ENCODE peak calls at places on chromosomes 11 and 22, in seven cellular contexts. U is cardiac muscle cell; B is CD4-positive, CD25-positive, alpha-beta regulatory T cell; D is left ventricle myocardium inferior; I is pancreas; J is GM12878; H is GM23248. M is an unnamed sample.

GRCh38 chr11:61820174-61820573 is 3.4 kb upstream of the FADS1 start:
- DNase-seq in U (no peak), B (no peak), D (no peak), I (no peak), J (no peak), H (peak; percentile 79), M (peak; percentile 88)

GRCh38 chr22:42684462-42685195 is 35.4 kb upstream of the CYB5R3 start:
- DNase-seq in U (peak; percentile 59), B (no peak), D (no peak), I (no peak), J (no peak), H (peak; percentile 56), M (no peak)

GRCh38 chr11:64571410-64572091 is 19.5 kb upstream of the SLC22A12 start:
- DNase-seq in U (peak; percentile 29), B (no peak), D (no peak), I (no peak), J (no peak), H (peak; percentile 58), M (peak; percentile 93)

GRCh38 chr11:65745049-65745448 is 24.5 kb upstream of the RNASEH2C start:
- DNase-seq in U (no peak), B (no peak), D (no peak), I (peak; percentile 53), J (no peak), H (no peak), M (no peak)

GRCh38 chr11:76077575-76078150 is 128.6 kb downstream of the WNT11 start:
- DNase-seq in U (no peak), B (no peak), D (no peak), I (no peak), J (no peak), H (no peak), M (no peak)

GRCh38 chr11:100434821-100435641 is 252.1 kb upstream of the ARHGAP42 start:
- DNase-seq in U (no peak), B (no peak), D (no peak), I (no peak), J (no peak), H (no peak), M (no peak)

GRCh38 chr11:10612217-10612862 is 43.9 kb upstream of the LYVE1 start:
- DNase-seq in U (no peak), B (no peak), D (no peak), I (no peak), J (no peak), H (no peak), M (no peak)

GRCh38 chr11:57237204-57237681 is at the start of gene APLNR:
- DNase-seq in U (peak; percentile 35), B (no peak), D (peak; percentile 21), I (no peak), J (no peak), H (no peak), M (no peak)

GRCh38 chr11:57649826-57650738 is at the start of gene YPEL4:
- DNase-seq in U (peak; percentile 87), B (peak; percentile 63), D (peak; percentile 40), I (no peak), J (no peak), H (peak; percentile 88), M (peak; percentile 62)

GRCh38 chr22:31361743-31362142 is 15.6 kb upstream of the PATZ1 start:
- DNase-seq in U (no peak), B (no peak), D (no peak), I (no peak), J (no peak), H (no peak), M (no peak)

DNA sequence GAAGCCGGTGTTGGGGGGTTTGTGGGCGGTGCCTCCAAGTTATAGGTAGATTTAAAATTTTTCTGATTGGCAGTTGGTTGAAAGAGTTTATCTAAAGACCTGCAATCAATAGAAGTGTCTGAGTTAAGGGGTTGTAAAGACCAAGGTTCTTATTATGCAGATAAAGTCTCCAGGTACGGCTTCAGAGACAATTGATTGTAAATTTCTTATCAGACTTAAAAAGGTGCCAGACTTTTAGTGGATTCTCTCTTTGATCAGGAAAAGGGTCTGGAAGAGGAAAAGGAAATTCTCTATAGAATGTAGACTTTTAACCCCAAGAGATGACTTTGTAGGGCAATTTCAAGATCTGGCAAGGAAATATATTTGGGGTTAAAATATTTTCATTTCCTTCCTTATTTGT is 25.2 kb downstream of the CLMP start:
- DNase-seq in U (no peak), B (no peak), D (no peak), I (no peak), J (no peak), H (no peak), M (no peak)
- H3K9me3 ChIP-seq in U (no peaks in the 10 kb centered on the region), B (no peaks in the 10 kb centered on the region), D (no peaks in the 10 kb centered on the region), I (no peaks in the 10 kb centered on the region), J (no peaks in the 10 kb centered on the region), H (no peaks in the 10 kb centered on the region), M (no peaks in the 10 kb centered on the region)

GRCh38 chr11:88275636-88276035 is 61.9 kb downstream of the CTSC start:
- DNase-seq in U (no peak), B (no peak), D (no peak), I (no peak), J (no peak), H (no peak), M (peak; percentile 53)

GRCh38 chr11:88282789-88283188 is 54.7 kb downstream of the CTSC start:
- DNase-seq in U (no peak), B (no peak), D (no peak), I (no peak), J (no peak), H (no peak), M (no peak)

GRCh38 chr11:88281317-88281712 is 56.2 kb downstream of the CTSC start:
- DNase-seq in U (peak; percentile 26), B (no peak), D (no peak), I (no peak), J (no peak), H (peak; percentile 25), M (no peak)

GRCh38 chr11:88284306-88285057 is 53.1 kb downstream of the CTSC start:
- DNase-seq in U (peak; percentile 60), B (no peak), D (no peak), I (no peak), J (no peak), H (no peak), M (no peak)

DNA sequence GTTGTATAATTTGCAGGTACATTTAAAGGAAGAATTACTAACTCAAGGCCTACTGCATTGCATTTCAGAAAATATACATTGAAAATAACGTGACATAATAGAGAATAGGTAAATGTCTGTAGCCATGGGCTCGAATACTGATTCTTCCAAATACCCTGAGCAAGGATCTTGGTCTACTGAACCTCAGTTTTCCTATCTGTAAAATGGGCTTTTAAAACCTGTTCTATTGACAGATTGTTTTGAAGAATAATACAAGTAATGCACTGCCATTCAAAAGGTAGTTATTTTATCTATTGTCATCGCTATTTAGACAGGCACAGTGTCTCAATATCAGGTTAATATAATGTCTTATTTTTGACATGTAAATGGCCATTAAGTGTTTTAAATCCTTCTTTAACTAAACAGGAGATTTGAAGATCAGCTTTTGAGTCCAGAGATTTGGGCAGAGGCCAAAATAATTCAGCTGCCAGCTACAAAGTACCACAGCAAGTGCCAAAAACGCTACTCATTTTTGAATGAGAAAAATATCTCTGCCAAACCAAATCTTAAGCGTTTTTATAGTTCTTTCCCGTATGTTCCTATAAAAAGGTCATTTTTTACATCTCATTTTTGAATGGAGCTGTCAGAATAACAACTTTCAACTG is 56.7 kb downstream of the CTSC start:
- DNase-seq in U (peak; percentile 56), B (no peak), D (no peak), I (no peak), J (no peak), H (peak; percentile 44), M (no peak)
- H3K9me3 ChIP-seq in U (no peaks in the 10 kb centered on the region), B (no peaks in the 10 kb centered on the region), D (no peaks in the 10 kb centered on the region), I (no peaks in the 10 kb centered on the region), J (no peaks in the 10 kb centered on the region), H (no peaks in the 10 kb centered on the region), M (no peaks in the 10 kb centered on the region)

DNA sequence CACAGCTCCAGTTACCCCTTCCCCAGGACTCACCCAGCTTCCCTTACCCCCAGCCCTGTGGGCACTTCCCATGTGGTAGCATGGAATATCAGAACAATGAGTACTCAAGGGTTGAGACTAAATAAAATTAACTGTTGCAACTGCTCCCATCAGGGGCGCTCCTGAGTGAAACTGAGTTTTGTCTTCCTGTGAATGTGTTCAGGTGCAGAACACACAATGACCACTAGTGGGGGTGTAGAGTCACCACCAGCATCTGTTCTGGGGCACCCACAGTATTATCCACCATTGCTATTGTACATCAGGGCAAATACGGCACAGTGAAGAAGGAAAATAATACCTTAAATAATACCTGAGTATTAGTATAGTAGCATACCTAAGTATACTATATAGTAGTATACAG is 689.7 kb downstream of the TBC1D22A start:
- DNase-seq in U (no peak), B (no peak), D (no peak), I (no peak), J (no peak), H (no peak), M (no peak)
- H3K9me3 ChIP-seq in U (no peaks in the 10 kb centered on the region), B (peaks cover 7% of the 10 kb centered on the region), D (peaks cover 33% of the 10 kb centered on the region), I (no peaks in the 10 kb centered on the region), J (no peaks in the 10 kb centered on the region), H (peaks cover 7% of the 10 kb centered on the region), M (peaks cover 29% of the 10 kb centered on the region)

DNA sequence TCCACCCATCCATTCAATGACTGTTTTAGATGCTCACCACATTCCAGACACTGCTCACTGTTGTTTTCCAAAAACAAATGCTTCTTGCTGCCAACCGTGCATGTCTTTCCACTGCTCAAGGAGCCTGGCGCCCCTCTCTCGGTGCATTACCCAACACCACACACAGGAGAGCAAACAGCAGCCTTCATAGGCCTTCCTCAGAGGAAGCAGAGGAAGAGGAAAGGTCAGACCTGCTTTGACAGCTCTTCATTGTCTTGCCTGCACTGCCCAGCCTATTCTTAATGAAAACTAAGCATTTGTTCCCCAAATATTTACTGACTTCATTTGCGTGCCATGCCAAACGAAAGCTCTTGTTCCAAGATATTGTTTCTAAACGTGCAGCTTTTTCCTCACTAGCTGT is 1129.2 kb downstream of the TBC1D22A start:
- DNase-seq in U (no peak), B (no peak), D (no peak), I (no peak), J (no peak), H (no peak), M (no peak)
- H3K9me3 ChIP-seq in U (no peaks in the 10 kb centered on the region), B (no peaks in the 10 kb centered on the region), D (peaks cover 25% of the 10 kb centered on the region), I (no peaks in the 10 kb centered on the region), J (no peaks in the 10 kb centered on the region), H (no peaks in the 10 kb centered on the region), M (peaks cover 35% of the 10 kb centered on the region)

DNA sequence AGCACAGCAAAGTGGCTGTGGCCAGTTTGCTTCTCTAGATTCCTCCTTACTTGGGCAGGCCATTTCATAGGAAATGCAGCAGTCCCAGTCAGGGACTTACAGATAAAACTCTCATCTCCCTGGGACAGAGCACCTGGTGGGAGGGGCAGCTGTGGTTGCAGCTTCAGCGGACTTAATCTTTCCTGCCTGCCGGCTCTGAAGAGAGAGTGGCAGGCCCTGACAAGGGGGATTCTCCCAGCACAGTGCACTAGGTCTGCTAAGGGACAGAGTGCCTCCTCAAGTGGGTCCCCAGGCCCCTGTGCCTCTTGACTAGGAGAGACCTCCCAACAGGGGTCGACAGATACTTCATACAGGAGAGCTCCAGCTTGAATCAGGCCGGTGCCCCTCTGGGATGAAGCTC is 1649.1 kb downstream of the LRRC4C start:
- DNase-seq in U (no peak), B (no peak), D (no peak), I (no peak), J (no peak), H (no peak), M (no peak)
- H3K9me3 ChIP-seq in U (no peaks in the 10 kb centered on the region), B (peaks cover 21% of the 10 kb centered on the region), D (peaks cover 59% of the 10 kb centered on the region), I (no peaks in the 10 kb centered on the region), J (no peaks in the 10 kb centered on the region), H (peaks cover 4% of the 10 kb centered on the region), M (peaks cover 24% of the 10 kb centered on the region)

DNA sequence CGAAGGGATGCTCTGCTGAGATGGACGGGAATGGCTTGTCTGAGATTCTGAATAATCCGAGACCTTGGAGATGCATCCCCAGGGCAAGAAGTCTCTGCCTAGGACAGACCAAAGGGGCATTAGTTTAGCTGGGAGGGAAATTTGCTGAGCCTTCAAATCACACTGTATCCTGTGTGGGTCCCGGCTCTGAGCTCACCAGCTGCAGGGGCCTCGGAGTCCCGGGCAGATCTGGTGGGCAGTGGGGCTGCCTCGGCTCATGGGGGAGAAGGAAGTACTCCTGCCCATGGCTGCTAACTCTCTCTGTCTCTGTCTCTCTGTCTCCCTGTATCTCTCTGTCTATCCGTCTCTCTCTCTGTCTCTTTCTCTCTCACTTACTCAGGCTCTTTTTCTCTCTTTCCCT is 522.4 kb downstream of the TBC1D22A start:
- DNase-seq in U (no peak), B (no peak), D (no peak), I (no peak), J (no peak), H (no peak), M (no peak)
- H3K9me3 ChIP-seq in U (no peaks in the 10 kb centered on the region), B (no peaks in the 10 kb centered on the region), D (no peaks in the 10 kb centered on the region), I (no peaks in the 10 kb centered on the region), J (no peaks in the 10 kb centered on the region), H (no peaks in the 10 kb centered on the region), M (peaks cover 46% of the 10 kb centered on the region)

M was measured in mammary epithelial cell.